ENCODE peak calls at places on chromosomes 2 and 18, in seven cellular contexts. Y, S, Q, N, I, K and U are unnamed samples.

GRCh38 chr2:62485780-62486765 is 19.9 kb downstream of the TMEM17 start:
- DNase-seq in Y (no peak), S (peak; percentile 37), Q (peak; percentile 59), N (no peak), I (no peak), K (no peak), U (no peak)

GRCh38 chr2:74845217-74845751 is 11.4 kb downstream of the HK2 start:
- DNase-seq in Y (peak; percentile 58), S (peak; percentile 99), Q (peak; percentile 98), N (peak; percentile 91), I (no peak), K (no peak), U (peak; percentile 18)

GRCh38 chr2:179991344-179991743 is 15.8 kb downstream of the CWC22 start:
- DNase-seq in Y (peak; percentile 65), S (peak; percentile 38), Q (peak; percentile 21), N (no peak), I (peak; percentile 24), K (no peak), U (peak; percentile 21)

GRCh38 chr2:178553047-178553446 is 72.8 kb downstream of the PLEKHA3 start:
- DNase-seq in Y (no peak), S (peak; percentile 92), Q (peak; percentile 86), N (no peak), I (no peak), K (no peak), U (no peak)

GRCh38 chr18:24031318-24031717 is 16.8 kb downstream of the TTC39C start:
- DNase-seq in Y (no peak), S (no peak), Q (no peak), N (no peak), I (no peak), K (no peak), U (no peak)

GRCh38 chr2:73494031-73494430 is 108.4 kb downstream of the ALMS1 start:
- DNase-seq in Y (peak; percentile 9), S (peak; percentile 24), Q (peak; percentile 34), N (peak; percentile 82), I (no peak), K (no peak), U (no peak)

GRCh38 chr2:15311926-15312325 is 249.2 kb downstream of the NBAS start:
- DNase-seq in Y (no peak), S (no peak), Q (no peak), N (no peak), I (no peak), K (no peak), U (no peak)

GRCh38 chr2:69216535-69217332 is 170.3 kb downstream of the GFPT1 start:
- DNase-seq in Y (no peak), S (peak; percentile 42), Q (no peak), N (no peak), I (no peak), K (peak; percentile 72), U (no peak)

GRCh38 chr2:75503048-75503607 is 57.6 kb downstream of the EVA1A start:
- DNase-seq in Y (no peak), S (peak; percentile 85), Q (peak; percentile 72), N (no peak), I (no peak), K (no peak), U (no peak)

GRCh38 chr2:127508621-127509034 is 17.7 kb downstream of the IWS1 start:
- DNase-seq in Y (no peak), S (peak; percentile 100), Q (peak; percentile 99), N (peak; percentile 66), I (no peak), K (peak; percentile 66), U (no peak)

GRCh38 chr2:101047075-101047766 is 45.1 kb downstream of the RPL31 start:
- DNase-seq in Y (no peak), S (peak; percentile 14), Q (peak; percentile 97), N (peak; percentile 32), I (no peak), K (no peak), U (no peak)

GRCh38 chr2:12493031-12493513 is 223.7 kb upstream of the TRIB2 start:
- DNase-seq in Y (no peak), S (peak; percentile 86), Q (peak; percentile 84), N (no peak), I (no peak), K (no peak), U (no peak)

GRCh38 chr2:135299656-135300244 is 231.3 kb downstream of the ZRANB3 start:
- DNase-seq in Y (no peak), S (peak; percentile 45), Q (peak; percentile 33), N (no peak), I (no peak), K (no peak), U (no peak)

GRCh38 chr2:151669585-151670081 is 64.6 kb downstream of the NEB start:
- DNase-seq in Y (peak; percentile 43), S (no peak), Q (no peak), N (no peak), I (no peak), K (no peak), U (peak; percentile 5)

GRCh38 chr2:69138247-69138754 is 125.3 kb downstream of the ANTXR1 start:
- DNase-seq in Y (peak; percentile 24), S (peak; percentile 88), Q (peak; percentile 86), N (peak; percentile 15), I (no peak), K (no peak), U (no peak)

DNA sequence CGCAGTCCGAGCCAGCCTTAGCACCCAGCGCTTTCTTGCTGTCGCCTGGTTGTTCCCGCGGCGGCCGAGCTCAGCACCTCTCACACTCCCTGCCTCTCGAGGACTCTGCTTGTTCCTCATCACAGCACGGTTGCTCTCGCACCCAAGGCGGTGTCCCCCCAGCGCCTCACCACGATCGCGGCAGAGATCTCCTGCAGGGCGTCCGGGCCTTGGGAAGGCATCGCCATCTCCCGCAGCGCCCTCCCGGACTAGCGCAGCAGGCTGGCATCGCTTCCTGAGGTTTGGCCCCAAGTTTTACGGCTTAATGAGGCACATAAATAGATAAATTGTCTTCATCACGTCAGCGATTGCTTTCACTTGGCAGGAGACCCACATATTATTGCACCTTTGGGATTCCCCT is 125.4 kb downstream of the RGPD3 start:
- DNase-seq in Y (no peak), S (no peak), Q (no peak), N (no peak), I (no peak), K (no peak), U (no peak)
- TF ChIP-seq EZH2phosphoT487 in Y (no peak), S (no peak), Q (no peak), N (no peak), I (no peak), K (no peak), U (no peak)

GRCh38 chr2:26054598-26055348 is 20.9 kb downstream of the RAB10 start:
- DNase-seq in Y (no peak), S (peak; percentile 19), Q (no peak), N (no peak), I (no peak), K (no peak), U (no peak)

GRCh38 chr2:26061539-26061938 is 27.7 kb downstream of the RAB10 start:
- DNase-seq in Y (no peak), S (no peak), Q (no peak), N (no peak), I (no peak), K (no peak), U (no peak)

GRCh38 chr2:26052731-26053130 is 18.8 kb downstream of the RAB10 start:
- DNase-seq in Y (no peak), S (no peak), Q (no peak), N (no peak), I (no peak), K (no peak), U (no peak)

GRCh38 chr2:26059542-26059941 is 25.7 kb downstream of the RAB10 start:
- DNase-seq in Y (no peak), S (no peak), Q (no peak), N (no peak), I (no peak), K (no peak), U (no peak)

DNA sequence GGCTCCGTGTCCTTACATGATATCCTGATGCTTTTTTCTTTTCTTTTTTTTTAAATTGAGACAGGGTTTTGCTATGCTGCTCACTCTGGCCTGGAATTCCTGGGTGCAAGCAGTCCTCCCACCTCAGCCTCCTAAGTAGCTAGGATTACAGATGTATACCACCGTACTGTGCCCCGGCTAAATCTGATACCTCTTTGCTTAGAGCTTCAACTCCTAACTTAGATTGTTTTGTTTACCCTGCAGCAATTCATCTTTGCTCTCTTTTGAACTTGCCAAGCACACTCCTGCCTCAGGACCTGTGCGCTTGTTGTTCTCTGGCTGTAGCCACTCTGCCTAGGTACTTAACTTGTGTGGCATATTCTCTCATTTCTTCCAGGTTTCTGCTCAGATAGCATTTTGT is 24.5 kb downstream of the RAB10 start:
- DNase-seq in Y (no peak), S (no peak), Q (no peak), N (no peak), I (no peak), K (no peak), U (peak; percentile 5)
- TF ChIP-seq EZH2phosphoT487 in Y (no peak), S (no peak), Q (no peak), N (no peak), I (no peak), K (no peak), U (no peak)

GRCh38 chr2:11354363-11355154 is 10.1 kb upstream of the ROCK2 start:
- DNase-seq in Y (no peak), S (no peak), Q (no peak), N (no peak), I (no peak), K (no peak), U (no peak)

GRCh38 chr2:11357428-11357972 is 13.1 kb upstream of the ROCK2 start:
- DNase-seq in Y (no peak), S (no peak), Q (no peak), N (no peak), I (no peak), K (no peak), U (no peak)

GRCh38 chr2:11359865-11360264 is 15.4 kb upstream of the ROCK2 start:
- DNase-seq in Y (no peak), S (no peak), Q (no peak), N (no peak), I (no peak), K (no peak), U (no peak)

GRCh38 chr2:11355194-11356053 is 11.0 kb upstream of the ROCK2 start:
- DNase-seq in Y (no peak), S (no peak), Q (no peak), N (no peak), I (no peak), K (no peak), U (peak; percentile 24)

GRCh38 chr2:11356760-11357159 is 12.3 kb upstream of the ROCK2 start:
- DNase-seq in Y (no peak), S (no peak), Q (no peak), N (no peak), I (no peak), K (no peak), U (no peak)
- TF ChIP-seq EZH2phosphoT487 in Y (no peak), S (no peak), Q (no peak), N (no peak), I (no peak), K (no peak), U (no peak)

DNA sequence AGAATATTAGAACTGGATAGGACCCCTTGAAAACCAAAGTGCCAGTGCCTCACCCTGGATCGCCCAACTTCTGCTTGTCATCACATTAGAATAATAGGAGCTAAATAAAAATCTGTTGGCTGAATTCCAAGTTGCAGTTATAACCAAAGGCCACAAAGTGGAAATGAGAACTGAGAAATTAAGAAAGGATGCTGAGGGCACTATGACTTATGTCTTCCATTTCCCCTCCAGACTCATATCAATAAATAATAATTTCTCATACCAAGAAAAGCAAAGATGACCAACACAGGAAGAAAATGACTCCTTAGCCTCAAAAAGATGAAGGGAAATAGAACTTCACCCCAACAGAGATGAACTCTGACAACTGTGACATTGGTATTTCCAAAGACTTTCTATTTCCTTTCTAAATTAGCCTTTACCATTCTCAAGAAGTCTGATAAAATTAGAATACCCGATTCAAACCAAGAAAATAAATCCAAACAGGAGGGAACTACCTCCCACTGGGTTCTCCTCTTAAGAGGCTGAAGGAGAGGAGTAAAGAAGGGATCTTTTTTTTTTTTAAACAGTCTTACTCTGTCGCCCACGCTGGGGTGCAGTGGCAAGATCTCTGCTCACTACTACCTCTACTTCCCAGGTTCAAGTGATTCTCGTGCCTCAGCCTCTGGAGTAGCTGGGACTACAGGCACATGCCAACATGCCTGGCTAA is 46.5 kb upstream of the EPG5 start:
- DNase-seq in Y (no peak), S (peak; percentile 32), Q (no peak), N (no peak), I (peak; percentile 27), K (no peak), U (no peak)
- TF ChIP-seq EZH2phosphoT487 in Y (no peak), S (no peak), Q (no peak), N (no peak), I (no peak), K (no peak), U (no peak)